ENCODE peak calls at places on chromosomes 13 and 19, in six cellular contexts. Z, V, A, J, D and N are unnamed samples.

GRCh38 chr13:110062077-110062776 is 244.7 kb downstream of the COL4A1 start:
- DNase-seq in Z (no peak), V (no peak), A (no peak), J (peak), D (no peak), N (peak)

GRCh38 chr13:98187155-98187726 is 10.2 kb upstream of the RNF113B start:
- DNase-seq in Z (no peak), V (no peak), A (no peak), J (no peak), D (no peak), N (no peak)

GRCh38 chr13:61414136-61414535 is 1.5 kb downstream of the PCDH20 start:
- DNase-seq in Z (no peak), V (no peak), A (peak), J (no peak), D (peak), N (no peak)

GRCh38 chr19:53012006-53012405 is 1.7 kb upstream of the ERVV-1 start:
- DNase-seq in Z (no peak), V (no peak), A (no peak), J (no peak), D (no peak), N (no peak)

GRCh38 chr13:98977568-98978270 is at the start of gene DOCK9:
- DNase-seq in Z (peak), V (no peak), A (peak), J (peak), D (peak), N (peak)

GRCh38 chr13:65499251-65499650 is 1730.9 kb downstream of the PCDH9 start:
- DNase-seq in Z (no peak), V (no peak), A (no peak), J (peak), D (no peak), N (no peak)

GRCh38 chr19:45973564-45974338 is at the start of gene NOVA2:
- DNase-seq in Z (peak), V (no peak), A (peak), J (peak), D (peak), N (peak)

GRCh38 chr13:46562152-46562551 is 9.2 kb downstream of the LRCH1 start:
- DNase-seq in Z (no peak), V (no peak), A (no peak), J (no peak), D (no peak), N (no peak)

GRCh38 chr19:42764836-42765235 is 642 bp downstream of the PSG8 start:
- DNase-seq in Z (no peak), V (no peak), A (no peak), J (no peak), D (no peak), N (no peak)

GRCh38 chr19:16111909-16112752 is 442 bp downstream of the RAB8A start:
- DNase-seq in Z (no peak), V (no peak), A (no peak), J (peak), D (no peak), N (no peak)

GRCh38 chr19:42154471-42155323 is 22.5 kb upstream of the POU2F2 start:
- DNase-seq in Z (no peak), V (no peak), A (no peak), J (no peak), D (no peak), N (no peak)

GRCh38 chr19:45687599-45687998 is 4.2 kb downstream of the SNRPD2 start:
- DNase-seq in Z (no peak), V (no peak), A (no peak), J (no peak), D (no peak), N (no peak)

GRCh38 chr13:41500501-41500900 is 43.2 kb downstream of the RGCC start:
- DNase-seq in Z (no peak), V (no peak), A (peak), J (peak), D (no peak), N (no peak)